ENCODE peak calls at places on chromosomes 13 and 19, in eight cellular contexts. D is uterus, L is heart left ventricle, J is tibial nerve, I is lower leg skin, A is body of pancreas, H is upper lobe of left lung, C is transverse colon. Z is an unnamed sample.

GRCh38 chr19:20078696-20079095 is 896 bp downstream of the ZNF90 start:
- DNase-seq in C (peak; percentile 31), H (peak; percentile 52), I (peak; percentile 85), L (peak; percentile 9), A (peak; percentile 35), J (no peak), D (peak; percentile 39), Z (no peak)

GRCh38 chr13:73767747-73768315 is 366.4 kb downstream of the KLF12 start:
- DNase-seq in L (no peak), J (no peak), H (no peak), D (no peak), I (no peak), C (no peak), A (no peak), Z (no peak)

GRCh38 chr13:73018336-73018735 is 40.5 kb upstream of the KLF5 start:
- DNase-seq in D (no peak), I (no peak), H (no peak), A (no peak), L (no peak), J (no peak), C (no peak), Z (no peak)

GRCh38 chr13:21058361-21058760 is 3.0 kb downstream of the LATS2 start:
- DNase-seq in H (no peak), C (no peak), D (no peak), L (no peak), I (peak; percentile 45), J (no peak), A (no peak), Z (no peak)

GRCh38 chr13:100124265-100124664 is 35.4 kb downstream of the PCCA start:
- DNase-seq in L (no peak), I (no peak), A (no peak), C (no peak), J (no peak), H (no peak), D (no peak), Z (no peak)

GRCh38 chr19:55253842-55254624 is 4.8 kb downstream of the PPP6R1 start:
- DNase-seq in H (no peak), I (no peak), A (no peak), D (no peak), C (peak; percentile 69), J (no peak), L (no peak), Z (no peak)

GRCh38 chr13:39787086-39787487 is 131.6 kb downstream of the COG6 start:
- DNase-seq in L (peak; percentile 11), A (no peak), D (no peak), C (no peak), I (no peak), J (no peak), H (no peak), Z (no peak)

GRCh38 chr13:50608357-50608756 is 235.1 kb downstream of the DLEU7 start:
- DNase-seq in A (no peak), H (no peak), J (no peak), I (no peak), D (peak; percentile 35), C (no peak), L (no peak), Z (no peak)

GRCh38 chr19:55173717-55174409 is 6.2 kb downstream of the SYT5 start:
- DNase-seq in H (no peak), I (peak; percentile 93), C (peak; percentile 61), A (peak; percentile 33), L (peak; percentile 53), J (no peak), D (peak; percentile 46), Z (peak; percentile 97)

GRCh38 chr13:48066310-48066989 is 28.5 kb downstream of the MED4 start:
- DNase-seq in C (no peak), D (no peak), J (no peak), L (no peak), H (no peak), A (no peak), I (no peak), Z (no peak)

GRCh38 chr19:46442808-46443450 is 14.2 kb upstream of the PNMA8C start:
- DNase-seq in L (no peak), I (no peak), D (peak; percentile 49), J (no peak), C (no peak), H (peak; percentile 22), A (peak; percentile 73), Z (peak; percentile 41)

GRCh38 chr13:99660101-99660500 is 158.8 kb downstream of the TM9SF2 start:
- DNase-seq in C (no peak), L (no peak), H (no peak), I (no peak), J (no peak), A (no peak), D (no peak), Z (no peak)

GRCh38 chr19:5002143-5002542 is 33.2 kb downstream of the KDM4B start:
- DNase-seq in I (no peak), J (no peak), C (no peak), L (no peak), H (no peak), A (no peak), D (no peak), Z (peak; percentile 52)

GRCh38 chr19:46081928-46082727 is 41.3 kb upstream of the IGFL4 start:
- DNase-seq in A (peak; percentile 40), I (no peak), D (peak; percentile 30), H (no peak), L (no peak), J (no peak), C (no peak), Z (peak; percentile 9)

GRCh38 chr13:50365300-50365682 is 350.0 kb downstream of the KCNRG start:
- DNase-seq in C (no peak), D (no peak), I (no peak), J (no peak), H (peak; percentile 38), L (no peak), A (no peak), Z (no peak)

DNA sequence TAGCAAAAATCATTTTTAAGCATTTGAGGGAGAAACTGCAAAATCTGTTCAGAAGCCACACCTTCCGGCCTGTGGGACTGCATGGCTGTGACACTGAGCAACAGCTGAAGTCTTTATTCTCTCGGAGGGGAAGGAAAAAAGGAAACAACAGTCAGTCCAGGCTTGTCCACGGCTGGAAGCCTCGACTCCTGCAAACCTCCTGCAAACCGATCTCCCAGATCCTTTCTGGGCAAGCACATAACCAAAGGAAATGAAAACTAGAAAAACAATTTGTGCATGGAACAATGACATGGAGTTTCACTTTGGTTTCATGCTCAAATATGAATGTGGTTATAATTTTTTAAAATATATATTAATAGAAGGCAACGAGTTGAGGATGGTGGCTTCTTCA is 1.0 kb downstream of the COL4A1 start:
- DNase-seq in I (peak; percentile 52), C (no peak), H (no peak), A (no peak), D (no peak), L (no peak), J (no peak), Z (no peak)
- TF ChIP-seq POLR2A in I (no peak), C (no peak), H (no peak), A (no peak), D (no peak), L (no peak), J (peak; percentile 16), Z (no peak)

GRCh38 chr19:49881672-49882394 is 4.3 kb downstream of the TBC1D17 start:
- DNase-seq in I (no peak), J (no peak), C (no peak), H (no peak), L (no peak), D (no peak), A (no peak), Z (no peak)
- TF ChIP-seq POLR2A in I (no peak), J (no peak), C (no peak), H (no peak), L (no peak), D (no peak), A (no peak), Z (no peak)

DNA sequence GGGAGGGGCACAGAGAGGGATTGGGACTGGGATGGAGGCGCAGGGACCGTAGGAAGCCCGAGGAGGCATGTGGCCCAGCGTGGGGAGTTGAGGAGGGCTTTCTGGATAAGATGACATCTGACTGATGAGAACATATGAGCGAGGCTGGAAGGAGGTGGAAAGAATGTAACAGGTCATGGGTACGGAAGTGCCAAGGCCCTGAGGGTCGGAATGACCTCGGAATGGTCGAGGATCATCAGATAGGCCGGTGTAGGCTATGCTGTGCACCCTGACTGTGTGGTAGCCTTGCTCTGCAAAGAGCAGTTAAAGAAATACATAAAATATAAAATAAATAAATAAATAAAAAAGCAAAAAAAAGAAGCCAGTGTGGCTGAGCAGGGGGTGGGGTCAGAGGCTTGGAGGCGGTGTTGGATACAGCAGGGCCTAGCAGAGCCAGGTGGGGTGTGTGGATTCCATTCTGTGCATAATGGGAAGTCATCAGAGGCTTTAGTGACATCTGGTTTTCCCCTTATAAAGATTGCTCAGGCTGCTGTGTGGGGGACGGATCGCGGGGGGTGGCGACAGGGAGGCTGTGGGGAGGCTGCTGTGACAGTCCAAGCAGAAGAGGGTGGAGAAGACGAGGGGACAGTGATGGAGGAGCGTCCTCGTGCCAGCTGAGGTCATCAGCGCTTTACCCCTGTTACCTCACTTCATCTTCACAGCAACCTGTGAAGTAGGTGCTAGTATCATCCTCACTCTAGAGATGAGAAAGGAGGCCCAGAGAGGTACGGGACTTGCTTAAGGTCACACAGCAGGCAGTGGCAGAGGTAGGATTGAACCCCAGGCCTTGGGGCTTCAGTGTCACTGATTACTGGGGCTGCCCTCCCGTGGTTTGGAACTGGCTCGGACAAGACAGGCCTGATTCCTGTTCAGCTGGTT is 5.0 kb downstream of the PAK4 start:
- DNase-seq in H (no peak), J (no peak), A (no peak), C (no peak), D (no peak), L (no peak), I (no peak), Z (no peak)
- TF ChIP-seq POLR2A in H (no peak), J (no peak), A (no peak), C (no peak), D (no peak), L (no peak), I (no peak), Z (no peak)

GRCh38 chr13:101612736-101613135 is 160.3 kb downstream of the ITGBL1 start:
- DNase-seq in A (no peak), H (no peak), D (no peak), L (no peak), C (no peak), J (no peak), I (no peak), Z (no peak)

GRCh38 chr13:101618440-101619187 is 166.1 kb downstream of the ITGBL1 start:
- DNase-seq in I (no peak), J (no peak), L (no peak), D (no peak), A (no peak), C (no peak), H (no peak), Z (no peak)

GRCh38 chr13:101611491-101612475 is 159.3 kb downstream of the ITGBL1 start:
- DNase-seq in L (no peak), D (no peak), H (no peak), A (no peak), C (no peak), J (no peak), I (no peak), Z (no peak)

GRCh38 chr13:101614491-101614890 is 162.0 kb downstream of the ITGBL1 start:
- DNase-seq in H (no peak), D (no peak), A (no peak), L (no peak), I (no peak), J (no peak), C (no peak), Z (no peak)
- TF ChIP-seq POLR2A in H (no peak), D (no peak), A (no peak), L (no peak), I (no peak), J (no peak), C (no peak), Z (no peak)